ENCODE peak calls at places on chromosomes 6 and 20, in four cellular contexts. One of them, this sample, is unnamed.

GRCh38 chr6:161745594-161745993 is 471.7 kb upstream of the AGPAT4 start:
- DNase-seq in endothelial cell of umbilical vein: no peak
- DNase-seq in fibroblast of lung: peak; percentile 17
- DNase-seq in astrocyte: no peak
- DNase-seq in this sample: no peak

GRCh38 chr20:57426156-57426769 is 35.1 kb downstream of the RBM38 start:
- DNase-seq in astrocyte: no peak
- DNase-seq in endothelial cell of umbilical vein: no peak
- DNase-seq in fibroblast of lung: no peak
- DNase-seq in this sample: no peak

GRCh38 chr20:24098886-24099285 is 110.3 kb upstream of the GGTLC1 start:
- DNase-seq in fibroblast of lung: peak; percentile 37
- DNase-seq in endothelial cell of umbilical vein: peak; percentile 24
- DNase-seq in astrocyte: no peak
- DNase-seq in this sample: no peak

GRCh38 chr6:151269318-151269995 is 29.7 kb downstream of the AKAP12 start:
- DNase-seq in fibroblast of lung: peak; percentile 83
- DNase-seq in astrocyte: peak; percentile 81
- DNase-seq in endothelial cell of umbilical vein: peak; percentile 65
- DNase-seq in this sample: no peak

GRCh38 chr20:5056801-5057599 is 55.7 kb upstream of the SLC23A2 start:
- DNase-seq in endothelial cell of umbilical vein: peak; percentile 23
- DNase-seq in astrocyte: no peak
- DNase-seq in fibroblast of lung: peak; percentile 15
- DNase-seq in this sample: peak; percentile 56

GRCh38 chr6:39087197-39087596 is 27.8 kb downstream of the SAYSD1 start:
- DNase-seq in endothelial cell of umbilical vein: no peak
- DNase-seq in fibroblast of lung: no peak
- DNase-seq in astrocyte: no peak
- DNase-seq in this sample: no peak

GRCh38 chr6:55841341-55841740 is 34.0 kb downstream of the BMP5 start:
- DNase-seq in endothelial cell of umbilical vein: no peak
- DNase-seq in fibroblast of lung: no peak
- DNase-seq in astrocyte: no peak
- DNase-seq in this sample: no peak

GRCh38 chr6:136969433-136969832 is 47.3 kb downstream of the SLC35D3 start:
- DNase-seq in fibroblast of lung: no peak
- DNase-seq in endothelial cell of umbilical vein: no peak
- DNase-seq in astrocyte: no peak
- DNase-seq in this sample: no peak

GRCh38 chr6:127420558-127420957 is 38.6 kb downstream of the KIAA0408 start:
- DNase-seq in astrocyte: peak; percentile 95
- DNase-seq in endothelial cell of umbilical vein: peak; percentile 96
- DNase-seq in fibroblast of lung: peak; percentile 96
- DNase-seq in this sample: peak; percentile 42

GRCh38 chr6:157222201-157222981 is 100.9 kb downstream of the TMEM242 start:
- DNase-seq in endothelial cell of umbilical vein: no peak
- DNase-seq in fibroblast of lung: no peak
- DNase-seq in astrocyte: no peak
- DNase-seq in this sample: no peak

GRCh38 chr6:98984102-98984501 is 36.4 kb upstream of the FBXL4 start:
- DNase-seq in endothelial cell of umbilical vein: no peak
- DNase-seq in fibroblast of lung: no peak
- DNase-seq in astrocyte: no peak
- DNase-seq in this sample: no peak

GRCh38 chr6:54929245-54929909 is 82.8 kb downstream of the FAM83B start:
- DNase-seq in endothelial cell of umbilical vein: no peak
- DNase-seq in astrocyte: no peak
- DNase-seq in fibroblast of lung: no peak
- DNase-seq in this sample: no peak

GRCh38 chr6:95614094-95614493 is 36.8 kb downstream of the MANEA start:
- DNase-seq in fibroblast of lung: peak; percentile 14
- DNase-seq in endothelial cell of umbilical vein: no peak
- DNase-seq in astrocyte: peak; percentile 3
- DNase-seq in this sample: no peak

GRCh38 chr6:87183687-87184086 is 28.3 kb downstream of the ZNF292 start:
- DNase-seq in astrocyte: peak; percentile 57
- DNase-seq in endothelial cell of umbilical vein: no peak
- DNase-seq in fibroblast of lung: peak; percentile 69
- DNase-seq in this sample: no peak

GRCh38 chr6:108091288-108091687 is 16.7 kb upstream of the OSTM1 start:
- DNase-seq in astrocyte: no peak
- DNase-seq in fibroblast of lung: no peak
- DNase-seq in endothelial cell of umbilical vein: no peak
- DNase-seq in this sample: no peak

GRCh38 chr20:50717974-50718761 is 13.2 kb upstream of the PARD6B start:
- DNase-seq in astrocyte: no peak
- DNase-seq in fibroblast of lung: no peak
- DNase-seq in endothelial cell of umbilical vein: no peak
- DNase-seq in this sample: no peak

GRCh38 chr20:62852841-62853240 is 8.8 kb downstream of the TCFL5 start:
- DNase-seq in astrocyte: no peak
- DNase-seq in endothelial cell of umbilical vein: no peak
- DNase-seq in fibroblast of lung: no peak
- DNase-seq in this sample: no peak

GRCh38 chr20:57459278-57459677 is 65.7 kb downstream of the CTCFL start:
- DNase-seq in astrocyte: no peak
- DNase-seq in fibroblast of lung: peak; percentile 10
- DNase-seq in endothelial cell of umbilical vein: no peak
- DNase-seq in this sample: no peak

GRCh38 chr6:164087870-164088269 is 673.4 kb downstream of the QKI start:
- DNase-seq in fibroblast of lung: no peak
- DNase-seq in endothelial cell of umbilical vein: no peak
- DNase-seq in astrocyte: no peak
- DNase-seq in this sample: no peak

GRCh38 chr20:49283176-49283702 is 5.4 kb upstream of the ZNFX1 start:
- DNase-seq in astrocyte: no peak
- DNase-seq in endothelial cell of umbilical vein: no peak
- DNase-seq in fibroblast of lung: no peak
- DNase-seq in this sample: no peak

GRCh38 chr20:49281059-49281912 is 3.4 kb upstream of the ZNFX1 start:
- DNase-seq in astrocyte: peak; percentile 39
- DNase-seq in endothelial cell of umbilical vein: peak; percentile 75
- DNase-seq in fibroblast of lung: peak; percentile 53
- DNase-seq in this sample: peak; percentile 44

GRCh38 chr20:49282584-49283171 is 4.8 kb upstream of the ZNFX1 start:
- DNase-seq in endothelial cell of umbilical vein: no peak
- DNase-seq in astrocyte: no peak
- DNase-seq in fibroblast of lung: no peak
- DNase-seq in this sample: no peak

GRCh38 chr20:49280463-49281058 is 2.7 kb upstream of the ZNFX1 start:
- DNase-seq in astrocyte: no peak
- DNase-seq in fibroblast of lung: no peak
- DNase-seq in endothelial cell of umbilical vein: no peak
- DNase-seq in this sample: no peak

GRCh38 chr20:49281913-49282467 is 4.1 kb upstream of the ZNFX1 start:
- DNase-seq in fibroblast of lung: no peak
- DNase-seq in endothelial cell of umbilical vein: no peak
- DNase-seq in astrocyte: no peak
- DNase-seq in this sample: no peak
- H3K9ac ChIP-seq in fibroblast of lung: no peak overlapping the region
- H3K9ac ChIP-seq in endothelial cell of umbilical vein: peak overlapping the region; percentile 94
- H3K9ac ChIP-seq in astrocyte: peak overlapping the region; percentile 98
- H3K9ac ChIP-seq in this sample: no peak overlapping the region

GRCh38 chr6:14117158-14118090 is at the start of gene CD83:
- DNase-seq in endothelial cell of umbilical vein: peak; percentile 51
- DNase-seq in fibroblast of lung: peak; percentile 51
- DNase-seq in astrocyte: peak; percentile 21
- DNase-seq in this sample: peak; percentile 68
- TF ChIP-seq CTCF in endothelial cell of umbilical vein: no peak
- TF ChIP-seq CTCF in fibroblast of lung: no peak
- TF ChIP-seq CTCF in astrocyte: no peak
- TF ChIP-seq CTCF in this sample: no peak

GRCh38 chr6:44217332-44218143 is 812 bp downstream of the MYMX start:
- DNase-seq in astrocyte: peak; percentile 25
- DNase-seq in fibroblast of lung: peak; percentile 54
- DNase-seq in endothelial cell of umbilical vein: no peak
- DNase-seq in this sample: no peak
- H3K27ac ChIP-seq in astrocyte: no peak overlapping the region
- H3K27ac ChIP-seq in fibroblast of lung: no peak overlapping the region
- H3K27ac ChIP-seq in endothelial cell of umbilical vein: no peak overlapping the region
- H3K27ac ChIP-seq in this sample: no peak overlapping the region

GRCh38 chr6:5135783-5136376 is 50.7 kb downstream of the PPP1R3G start:
- DNase-seq in endothelial cell of umbilical vein: peak; percentile 55
- DNase-seq in fibroblast of lung: peak; percentile 23
- DNase-seq in astrocyte: no peak
- DNase-seq in this sample: no peak
- H3K9ac ChIP-seq in endothelial cell of umbilical vein: no peak overlapping the region
- H3K9ac ChIP-seq in fibroblast of lung: no peak overlapping the region
- H3K9ac ChIP-seq in astrocyte: no peak overlapping the region
- H3K9ac ChIP-seq in this sample: no peak overlapping the region

DNA sequence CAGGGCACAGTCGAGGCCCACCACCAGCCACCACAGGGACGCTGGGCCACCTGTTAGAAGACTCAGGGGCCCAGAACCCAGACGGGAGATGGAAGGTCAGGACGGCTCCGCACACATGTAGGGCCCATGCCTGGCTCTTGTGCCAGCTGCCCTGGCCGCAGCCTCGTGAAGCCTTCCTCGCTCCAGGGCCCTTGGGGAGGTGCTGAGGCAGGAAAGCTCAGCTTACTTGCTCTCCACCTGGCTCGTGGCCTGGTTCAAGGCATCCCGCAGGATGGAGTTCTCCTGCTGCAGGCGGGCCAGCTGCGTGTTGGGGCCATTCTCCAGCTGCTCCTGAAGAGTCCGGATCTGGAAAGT is 46.7 kb downstream of the RRBP1 start:
- DNase-seq in astrocyte: no peak
- DNase-seq in endothelial cell of umbilical vein: no peak
- DNase-seq in fibroblast of lung: no peak
- DNase-seq in this sample: no peak
- TF ChIP-seq CTCF in astrocyte: no peak
- TF ChIP-seq CTCF in endothelial cell of umbilical vein: no peak
- TF ChIP-seq CTCF in fibroblast of lung: no peak
- TF ChIP-seq CTCF in this sample: no peak

GRCh38 chr6:135060076-135060475 is 5.5 kb upstream of the HBS1L start:
- DNase-seq in fibroblast of lung: no peak
- DNase-seq in endothelial cell of umbilical vein: no peak
- DNase-seq in astrocyte: no peak
- DNase-seq in this sample: no peak
- H3K27ac ChIP-seq in fibroblast of lung: no peak overlapping the region
- H3K27ac ChIP-seq in endothelial cell of umbilical vein: no peak overlapping the region
- H3K27ac ChIP-seq in astrocyte: no peak overlapping the region
- H3K27ac ChIP-seq in this sample: no peak overlapping the region

DNA sequence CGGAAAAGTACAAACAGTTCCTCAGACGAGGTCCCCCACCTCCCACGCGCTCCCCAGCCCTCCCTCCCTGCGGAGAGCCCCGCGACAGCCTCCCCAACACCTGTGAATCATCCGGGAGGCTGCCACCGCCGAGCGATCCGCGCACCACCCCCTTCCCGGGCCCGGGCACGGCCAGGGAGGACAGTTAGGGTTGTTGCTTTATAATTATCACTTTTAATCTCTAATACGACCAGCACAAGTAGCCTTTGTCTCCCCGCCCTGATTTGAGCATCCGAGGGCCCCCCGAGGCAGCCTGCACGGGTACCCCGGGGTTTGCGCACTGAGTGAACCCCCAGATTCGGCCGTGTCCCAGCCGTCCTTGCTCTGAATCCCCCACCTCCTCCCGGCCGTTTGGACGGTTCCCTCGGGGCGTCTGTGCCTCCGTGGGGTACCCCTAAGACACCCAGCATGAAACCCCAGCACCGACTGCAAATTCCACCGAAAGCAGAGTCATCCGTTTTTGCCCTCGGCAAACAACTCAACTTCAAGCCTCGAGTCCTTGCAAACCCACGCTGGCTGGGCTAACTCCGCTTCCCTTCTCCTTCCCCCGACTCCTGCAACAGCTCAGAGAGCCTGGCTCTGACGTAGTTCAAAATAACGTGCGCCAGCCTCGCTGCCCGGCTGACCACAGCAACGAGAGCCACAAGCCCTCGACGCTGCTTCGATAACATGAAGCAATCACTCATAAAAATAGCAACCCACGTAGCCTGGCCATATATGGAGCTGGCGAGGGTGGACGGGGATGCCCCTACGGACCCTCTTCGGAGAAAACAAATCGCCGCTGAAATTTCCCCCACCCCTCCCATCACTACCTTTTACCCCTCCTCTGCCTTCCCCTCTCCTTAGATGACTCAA is 866 bp upstream of the SNAP25 start:
- DNase-seq in astrocyte: peak; percentile 98
- DNase-seq in endothelial cell of umbilical vein: peak; percentile 65
- DNase-seq in fibroblast of lung: peak; percentile 99
- DNase-seq in this sample: no peak
- H3K9ac ChIP-seq in astrocyte: peak overlapping the region; percentile 92
- H3K9ac ChIP-seq in endothelial cell of umbilical vein: no peak overlapping the region
- H3K9ac ChIP-seq in fibroblast of lung: peak overlapping the region; percentile 76
- H3K9ac ChIP-seq in this sample: no peak overlapping the region

GRCh38 chr6:17058550-17058949 is 43.3 kb upstream of the STMND1 start:
- DNase-seq in astrocyte: no peak
- DNase-seq in fibroblast of lung: no peak
- DNase-seq in endothelial cell of umbilical vein: no peak
- DNase-seq in this sample: no peak
- TF ChIP-seq CTCF in astrocyte: no peak
- TF ChIP-seq CTCF in fibroblast of lung: no peak
- TF ChIP-seq CTCF in endothelial cell of umbilical vein: no peak
- TF ChIP-seq CTCF in this sample: no peak

This sample was measured in colonic mucosa.